ENCODE peak calls at places on chromosomes 1 and 21, in eight cellular contexts. B is Caco-2, V is body of pancreas, T is pancreas, A is adrenal gland, G is hepatocyte, Z is A549, K is H1. Q is an unnamed sample. For H3K9me3, the result is how much of the 10 kb centered on the place peaks cover.

GRCh38 chr1:232954594-232955365 is 4.4 kb downstream of the NTPCR start:
- DNase-seq in B (no peak), V (no peak), T (no peak), A (no peak), G (no peak), Z (no peak), K (no peak), Q (no peak)

GRCh38 chr1:203467550-203467921 is 8.1 kb upstream of the PRELP start:
- DNase-seq in B (no peak), V (peak), T (no peak), A (peak), G (peak), Z (no peak), K (no peak), Q (no peak)

GRCh38 chr21:41634858-41635257 is 126.9 kb upstream of the TMPRSS2 start:
- DNase-seq in B (peak), V (no peak), T (no peak), A (no peak), G (no peak), Z (no peak), K (no peak), Q (no peak)

GRCh38 chr21:36830041-36830440 is 131.1 kb downstream of the SIM2 start:
- DNase-seq in B (no peak), V (no peak), T (no peak), A (no peak), G (no peak), Z (no peak), K (no peak), Q (no peak)

GRCh38 chr1:172673761-172674160 is 14.9 kb downstream of the FASLG start:
- DNase-seq in B (no peak), V (no peak), T (no peak), A (no peak), G (no peak), Z (no peak), K (no peak), Q (no peak)

GRCh38 chr1:98660941-98661543 is 479 bp upstream of the SNX7 start:
- DNase-seq in B (no peak), V (no peak), T (no peak), A (no peak), G (no peak), Z (no peak), K (no peak), Q (no peak)

GRCh38 chr1:156128749-156129682 is 14.5 kb downstream of the LMNA start:
- DNase-seq in B (no peak), V (no peak), T (no peak), A (peak), G (peak), Z (no peak), K (no peak), Q (no peak)

GRCh38 chr1:219385786-219386427 is 212.2 kb downstream of the LYPLAL1 start:
- DNase-seq in B (peak), V (peak), T (peak), A (peak), G (peak), Z (peak), K (peak), Q (no peak)

GRCh38 chr1:101389547-101389929 is 152.7 kb downstream of the S1PR1 start:
- DNase-seq in B (no peak), V (no peak), T (no peak), A (no peak), G (no peak), Z (no peak), K (no peak), Q (no peak)

GRCh38 chr1:42479621-42480020 is 16.5 kb downstream of the CCDC30 start:
- DNase-seq in B (no peak), V (no peak), T (no peak), A (no peak), G (no peak), Z (peak), K (no peak), Q (no peak)

GRCh38 chr1:150876111-150876434 is 326 bp downstream of the ARNT start:
- DNase-seq in B (no peak), V (no peak), T (no peak), A (no peak), G (peak), Z (no peak), K (peak), Q (no peak)

GRCh38 chr1:228034954-228035837 is 28.4 kb downstream of the WNT3A start:
- DNase-seq in B (no peak), V (no peak), T (no peak), A (no peak), G (no peak), Z (no peak), K (no peak), Q (no peak)

GRCh38 chr1:152110860-152111514 is 4.3 kb downstream of the TCHH start:
- DNase-seq in B (peak), V (peak), T (peak), A (no peak), G (peak), Z (peak), K (no peak), Q (no peak)

GRCh38 chr21:45950740-45951515 is 30.6 kb upstream of the COL6A1 start:
- DNase-seq in B (no peak), V (peak), T (peak), A (no peak), G (peak), Z (no peak), K (no peak), Q (no peak)

GRCh38 chr1:113226118-113226517 is 153.1 kb downstream of the LRIG2 start:
- DNase-seq in B (no peak), V (no peak), T (no peak), A (no peak), G (no peak), Z (no peak), K (no peak), Q (no peak)

GRCh38 chr1:153583976-153584375 is 18.3 kb upstream of the S100A2 start:
- DNase-seq in B (no peak), V (no peak), T (no peak), A (no peak), G (no peak), Z (no peak), K (no peak), Q (no peak)

GRCh38 chr1:227320476-227320875 is 2.2 kb upstream of the CDC42BPA start:
- DNase-seq in B (no peak), V (peak), T (peak), A (no peak), G (no peak), Z (no peak), K (no peak), Q (no peak)

GRCh38 chr1:53025034-53025777 is 36.8 kb upstream of the PODN start:
- DNase-seq in B (peak), V (peak), T (no peak), A (peak), G (peak), Z (peak), K (no peak), Q (no peak)

GRCh38 chr1:206887701-206888100 is 9.5 kb upstream of the IL24 start:
- DNase-seq in B (no peak), V (no peak), T (no peak), A (no peak), G (no peak), Z (no peak), K (no peak), Q (no peak)

GRCh38 chr1:233256789-233257188 is 38.7 kb downstream of the PCNX2 start:
- DNase-seq in B (no peak), V (no peak), T (no peak), A (no peak), G (no peak), Z (no peak), K (no peak), Q (no peak)

GRCh38 chr1:69739181-69739580 is 171.5 kb downstream of the LRRC7 start:
- DNase-seq in B (no peak), V (no peak), T (no peak), A (no peak), G (no peak), Z (no peak), K (no peak), Q (no peak)

GRCh38 chr1:29384496-29385015 is 148.2 kb downstream of the PTPRU start:
- DNase-seq in B (no peak), V (no peak), T (no peak), A (no peak), G (no peak), Z (no peak), K (no peak), Q (no peak)

GRCh38 chr1:197130677-197131304 is 15.7 kb downstream of the ASPM start:
- DNase-seq in B (no peak), V (no peak), T (no peak), A (no peak), G (peak), Z (no peak), K (no peak), Q (no peak)

GRCh38 chr1:91091812-91092211 is 70.0 kb upstream of the ZNF644 start:
- DNase-seq in B (no peak), V (no peak), T (no peak), A (no peak), G (no peak), Z (peak), K (no peak), Q (no peak)

DNA sequence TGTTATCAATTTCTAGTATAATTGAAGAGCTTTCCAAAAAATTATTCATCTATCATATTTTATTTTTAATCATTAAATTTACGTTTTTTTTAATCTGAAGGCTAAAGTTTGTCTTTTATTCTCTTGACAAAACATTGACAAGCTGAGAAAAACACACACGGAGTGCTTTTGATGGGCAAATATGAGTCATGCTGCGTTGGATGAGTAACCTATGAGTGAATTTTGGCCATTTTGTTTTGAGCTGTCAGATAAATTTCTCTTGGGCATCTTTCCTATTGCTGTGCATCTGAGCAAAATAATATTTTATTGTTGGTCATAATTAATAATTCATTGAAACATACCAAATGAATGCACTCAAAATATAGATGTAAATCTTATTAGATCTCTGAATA is 1144.1 kb upstream of the ADGRL2 start:
- DNase-seq in B (no peak), V (no peak), T (no peak), A (no peak), G (peak), Z (peak), K (no peak), Q (no peak)
- H3K9me3 ChIP-seq in B (under half), V (under half), T (under half), A (under half), G (under half), Z (under half), K (under half), Q (under half)

DNA sequence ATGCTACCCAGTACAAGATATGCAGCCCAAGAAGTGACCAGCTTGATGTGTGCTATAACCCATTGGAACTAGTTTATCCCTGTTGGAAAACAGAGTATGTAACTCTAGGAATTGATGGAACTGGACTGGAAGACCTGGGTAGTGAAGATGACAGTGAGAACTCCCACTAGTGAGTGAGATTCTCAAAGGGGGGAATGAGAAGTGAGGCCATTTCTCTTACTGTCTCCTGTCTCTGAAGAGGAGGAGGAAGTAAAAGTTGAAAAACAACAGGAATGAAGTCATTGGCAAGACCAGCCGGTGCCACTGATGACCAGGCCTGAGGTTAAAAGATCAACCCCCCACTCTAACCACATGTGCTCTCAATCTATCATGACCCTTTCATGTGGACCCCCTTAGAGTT is 20.9 kb downstream of the PLA2G2F start:
- DNase-seq in B (no peak), V (no peak), T (no peak), A (no peak), G (no peak), Z (no peak), K (no peak), Q (no peak)
- H3K9me3 ChIP-seq in B (under half), V (under half), T (under half), A (under half), G (under half), Z (under half), K (under half), Q (under half)

GRCh38 chr1:226074046-226074445 is 11.5 kb downstream of the H3-3A start:
- DNase-seq in B (no peak), V (no peak), T (no peak), A (no peak), G (no peak), Z (no peak), K (no peak), Q (no peak)

GRCh38 chr1:226076378-226076777 is 13.9 kb downstream of the H3-3A start:
- DNase-seq in B (no peak), V (no peak), T (no peak), A (no peak), G (no peak), Z (no peak), K (no peak), Q (no peak)

GRCh38 chr1:226069818-226070489 is 7.4 kb downstream of the H3-3A start:
- DNase-seq in B (no peak), V (no peak), T (no peak), A (no peak), G (no peak), Z (no peak), K (no peak), Q (no peak)

GRCh38 chr1:226072347-226072746 is 9.8 kb downstream of the H3-3A start:
- DNase-seq in B (no peak), V (no peak), T (no peak), A (no peak), G (no peak), Z (no peak), K (no peak), Q (no peak)

GRCh38 chr1:226073184-226073950 is 10.9 kb downstream of the H3-3A start:
- DNase-seq in B (no peak), V (no peak), T (no peak), A (no peak), G (no peak), Z (no peak), K (no peak), Q (no peak)
- H3K9me3 ChIP-seq in B (under half), V (under half), T (under half), A (under half), G (under half), Z (under half), K (under half), Q (under half)

DNA sequence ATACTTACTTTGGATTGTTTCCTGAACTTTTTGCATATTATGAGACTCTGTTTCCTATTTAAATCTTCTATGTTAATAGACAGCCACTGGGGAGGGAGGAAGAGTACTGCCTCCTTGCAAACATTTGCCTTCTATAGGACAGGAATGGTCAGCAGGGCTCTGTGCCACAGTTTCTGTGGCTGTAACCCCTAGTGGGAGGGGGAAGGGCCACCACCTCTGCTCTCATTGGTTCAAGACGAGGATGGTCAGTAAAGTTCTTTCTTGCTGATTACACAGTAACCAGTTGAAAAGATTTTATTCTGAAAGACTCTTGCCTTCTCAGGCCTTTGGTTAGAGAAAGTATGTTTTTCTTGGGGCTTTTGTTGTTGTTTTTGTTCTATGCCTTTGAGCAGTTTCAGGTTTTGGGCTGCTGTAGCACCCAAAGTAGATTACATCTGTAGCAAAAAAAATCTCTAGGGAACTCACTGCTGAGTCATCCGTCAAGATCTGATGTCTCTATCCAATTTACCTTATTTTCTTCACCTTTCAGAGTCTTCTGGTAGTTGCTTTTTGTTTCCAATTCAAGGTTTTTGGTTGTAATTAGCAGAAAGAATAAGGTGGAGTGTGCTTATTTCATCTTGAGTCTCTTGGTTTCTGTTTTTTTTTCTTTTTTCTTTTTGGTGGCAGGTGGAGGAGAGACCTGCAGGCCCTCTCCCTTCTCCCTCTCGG is 23.1 kb downstream of the SLC35A3 start:
- DNase-seq in B (no peak), V (no peak), T (no peak), A (no peak), G (no peak), Z (no peak), K (no peak), Q (no peak)
- H3K9me3 ChIP-seq in B (under half), V (under half), T (under half), A (under half), G (under half), Z (under half), K (under half), Q (under half)

GRCh38 chr1:82689217-82689616 is 888.5 kb downstream of the ADGRL2 start:
- DNase-seq in B (no peak), V (no peak), T (no peak), A (no peak), G (no peak), Z (no peak), K (no peak), Q (no peak)

GRCh38 chr1:82686774-82687173 is 886.0 kb downstream of the ADGRL2 start:
- DNase-seq in B (no peak), V (no peak), T (no peak), A (no peak), G (no peak), Z (no peak), K (no peak), Q (no peak)
- H3K9me3 ChIP-seq in B (under half), V (under half), T (under half), A (under half), G (under half), Z (under half), K (under half), Q (under half)

GRCh38 chr1:67383999-67384638 is 46.1 kb downstream of the SERBP1 start:
- DNase-seq in B (no peak), V (no peak), T (no peak), A (no peak), G (no peak), Z (no peak), K (no peak), Q (no peak)
- H3K9me3 ChIP-seq in B (under half), V (under half), T (under half), A (under half), G (under half), Z (under half), K (under half), Q (under half)

GRCh38 chr21:23101111-23101510 is 2102.9 kb downstream of the NCAM2 start:
- DNase-seq in B (no peak), V (no peak), T (no peak), A (no peak), G (no peak), Z (no peak), K (no peak), Q (no peak)
- H3K9me3 ChIP-seq in B (under half), V (under half), T (under half), A (under half), G (under half), Z (under half), K (under half), Q (under half)